ENCODE peak calls at places on chromosome 15, in seven cellular contexts. One of them, this sample, is unnamed.

GRCh38 chr15:47570044-47570443 is 147.3 kb upstream of the SEMA6D start:
- DNase-seq in tibial nerve: no peak
- DNase-seq in kidney: no peak
- DNase-seq in mesothelial cell of epicardium: no peak
- DNase-seq in lower lobe of right lung: no peak
- DNase-seq in fibroblast of pulmonary artery: no peak
- DNase-seq in IMR-90: no peak
- DNase-seq in this sample: no peak

GRCh38 chr15:64842986-64843561 is 1.4 kb downstream of the PLEKHO2 start:
- DNase-seq in IMR-90: peak
- DNase-seq in tibial nerve: peak
- DNase-seq in kidney: no peak
- DNase-seq in fibroblast of pulmonary artery: peak
- DNase-seq in lower lobe of right lung: peak
- DNase-seq in mesothelial cell of epicardium: no peak
- DNase-seq in this sample: peak

GRCh38 chr15:98800437-98801233 is 152.3 kb downstream of the IGF1R start:
- DNase-seq in fibroblast of pulmonary artery: peak
- DNase-seq in tibial nerve: no peak
- DNase-seq in lower lobe of right lung: no peak
- DNase-seq in IMR-90: peak
- DNase-seq in kidney: peak
- DNase-seq in mesothelial cell of epicardium: no peak
- DNase-seq in this sample: no peak

GRCh38 chr15:49877117-49877860 is 241.7 kb downstream of the ATP8B4 start:
- DNase-seq in lower lobe of right lung: no peak
- DNase-seq in tibial nerve: no peak
- DNase-seq in IMR-90: peak
- DNase-seq in kidney: no peak
- DNase-seq in fibroblast of pulmonary artery: peak
- DNase-seq in mesothelial cell of epicardium: no peak
- DNase-seq in this sample: no peak

GRCh38 chr15:31867536-31868442 is 162.5 kb upstream of the CHRNA7 start:
- DNase-seq in mesothelial cell of epicardium: no peak
- DNase-seq in tibial nerve: no peak
- DNase-seq in lower lobe of right lung: peak
- DNase-seq in fibroblast of pulmonary artery: peak
- DNase-seq in kidney: no peak
- DNase-seq in IMR-90: peak
- DNase-seq in this sample: no peak

GRCh38 chr15:31499236-31499952 is 172.8 kb downstream of the KLF13 start:
- DNase-seq in kidney: no peak
- DNase-seq in mesothelial cell of epicardium: no peak
- DNase-seq in tibial nerve: no peak
- DNase-seq in lower lobe of right lung: no peak
- DNase-seq in IMR-90: no peak
- DNase-seq in fibroblast of pulmonary artery: no peak
- DNase-seq in this sample: no peak

GRCh38 chr15:83626171-83626802 is 27.6 kb upstream of the ADAMTSL3 start:
- DNase-seq in fibroblast of pulmonary artery: peak
- DNase-seq in tibial nerve: no peak
- DNase-seq in kidney: no peak
- DNase-seq in IMR-90: no peak
- DNase-seq in mesothelial cell of epicardium: no peak
- DNase-seq in lower lobe of right lung: no peak
- DNase-seq in this sample: no peak

GRCh38 chr15:55281517-55282227 is 7.9 kb downstream of the RAB27A start:
- DNase-seq in lower lobe of right lung: no peak
- DNase-seq in tibial nerve: no peak
- DNase-seq in fibroblast of pulmonary artery: no peak
- DNase-seq in kidney: no peak
- DNase-seq in mesothelial cell of epicardium: no peak
- DNase-seq in IMR-90: no peak
- DNase-seq in this sample: no peak

GRCh38 chr15:77836116-77836798 is 203.5 kb upstream of the LINGO1 start:
- DNase-seq in IMR-90: peak
- DNase-seq in kidney: peak
- DNase-seq in lower lobe of right lung: no peak
- DNase-seq in mesothelial cell of epicardium: peak
- DNase-seq in tibial nerve: no peak
- DNase-seq in fibroblast of pulmonary artery: peak
- DNase-seq in this sample: no peak

GRCh38 chr15:83940136-83940535 is 286.2 kb downstream of the ADAMTSL3 start:
- DNase-seq in lower lobe of right lung: no peak
- DNase-seq in mesothelial cell of epicardium: no peak
- DNase-seq in tibial nerve: no peak
- DNase-seq in kidney: no peak
- DNase-seq in IMR-90: no peak
- DNase-seq in fibroblast of pulmonary artery: no peak
- DNase-seq in this sample: no peak

GRCh38 chr15:91408476-91409076 is 308.5 kb downstream of the SV2B start:
- DNase-seq in lower lobe of right lung: no peak
- DNase-seq in kidney: no peak
- DNase-seq in mesothelial cell of epicardium: no peak
- DNase-seq in IMR-90: peak
- DNase-seq in fibroblast of pulmonary artery: peak
- DNase-seq in tibial nerve: no peak
- DNase-seq in this sample: no peak

GRCh38 chr15:74530771-74531143 is 10.3 kb upstream of the ARID3B start:
- DNase-seq in mesothelial cell of epicardium: no peak
- DNase-seq in kidney: no peak
- DNase-seq in lower lobe of right lung: no peak
- DNase-seq in fibroblast of pulmonary artery: no peak
- DNase-seq in IMR-90: no peak
- DNase-seq in tibial nerve: no peak
- DNase-seq in this sample: no peak

GRCh38 chr15:91291673-91292072 is 191.6 kb downstream of the SV2B start:
- DNase-seq in kidney: no peak
- DNase-seq in tibial nerve: no peak
- DNase-seq in fibroblast of pulmonary artery: peak
- DNase-seq in IMR-90: peak
- DNase-seq in mesothelial cell of epicardium: no peak
- DNase-seq in lower lobe of right lung: no peak
- DNase-seq in this sample: peak

GRCh38 chr15:65072027-65072426 is 4.2 kb upstream of the RASL12 start:
- DNase-seq in kidney: no peak
- DNase-seq in mesothelial cell of epicardium: no peak
- DNase-seq in tibial nerve: no peak
- DNase-seq in lower lobe of right lung: peak
- DNase-seq in IMR-90: peak
- DNase-seq in fibroblast of pulmonary artery: peak
- DNase-seq in this sample: no peak

GRCh38 chr15:99282129-99282528 is 30.8 kb downstream of the LRRC28 start:
- DNase-seq in fibroblast of pulmonary artery: no peak
- DNase-seq in kidney: no peak
- DNase-seq in lower lobe of right lung: no peak
- DNase-seq in mesothelial cell of epicardium: no peak
- DNase-seq in tibial nerve: no peak
- DNase-seq in IMR-90: no peak
- DNase-seq in this sample: no peak

GRCh38 chr15:72117448-72117697 is 577 bp downstream of the MYO9A start:
- DNase-seq in lower lobe of right lung: peak
- DNase-seq in fibroblast of pulmonary artery: peak
- DNase-seq in mesothelial cell of epicardium: peak
- DNase-seq in IMR-90: peak
- DNase-seq in kidney: peak
- DNase-seq in tibial nerve: peak
- DNase-seq in this sample: no peak

GRCh38 chr15:72923304-72923703 is 129.0 kb upstream of the NEO1 start:
- DNase-seq in mesothelial cell of epicardium: no peak
- DNase-seq in IMR-90: no peak
- DNase-seq in lower lobe of right lung: no peak
- DNase-seq in kidney: no peak
- DNase-seq in tibial nerve: no peak
- DNase-seq in fibroblast of pulmonary artery: no peak
- DNase-seq in this sample: no peak

DNA sequence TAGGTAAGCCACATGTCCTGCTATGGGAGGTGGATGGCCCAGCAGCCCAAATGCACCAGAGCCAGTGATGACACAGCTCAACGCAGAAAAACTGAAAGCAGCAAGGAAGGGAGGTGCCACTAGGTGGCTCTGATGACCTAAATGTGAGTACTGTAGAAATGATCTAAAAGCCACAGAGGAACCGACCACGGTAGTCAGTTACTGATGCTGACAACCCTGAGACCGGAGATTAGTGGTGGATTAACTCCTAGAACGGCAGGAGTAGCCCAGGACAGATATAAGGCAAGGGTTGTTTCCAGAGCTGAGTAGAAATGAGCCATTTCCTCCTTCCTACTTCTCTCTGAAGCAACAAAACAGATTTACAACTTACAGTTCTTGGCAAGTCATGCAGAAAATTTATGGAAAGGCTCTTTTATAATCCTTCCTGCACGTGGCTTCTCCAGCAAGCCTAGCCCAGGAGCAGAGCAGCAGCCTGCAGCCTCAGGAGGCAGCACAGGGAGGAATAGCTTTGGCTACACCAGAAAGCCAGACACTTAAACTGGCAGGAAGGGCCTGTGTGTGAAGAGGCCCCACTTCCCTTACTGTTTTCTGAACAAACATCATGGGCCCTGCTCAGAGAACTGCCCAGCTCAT is 13.1 kb downstream of the FBXL22 start:
- DNase-seq in lower lobe of right lung: peak
- DNase-seq in IMR-90: peak
- DNase-seq in mesothelial cell of epicardium: no peak
- DNase-seq in fibroblast of pulmonary artery: peak
- DNase-seq in tibial nerve: peak
- DNase-seq in kidney: no peak
- DNase-seq in this sample: no peak
- TF ChIP-seq CTCF in lower lobe of right lung: peak
- TF ChIP-seq CTCF in IMR-90: peak
- TF ChIP-seq CTCF in mesothelial cell of epicardium: peak
- TF ChIP-seq CTCF in fibroblast of pulmonary artery: peak
- TF ChIP-seq CTCF in tibial nerve: peak
- TF ChIP-seq CTCF in kidney: peak
- TF ChIP-seq CTCF in this sample: peak

DNA sequence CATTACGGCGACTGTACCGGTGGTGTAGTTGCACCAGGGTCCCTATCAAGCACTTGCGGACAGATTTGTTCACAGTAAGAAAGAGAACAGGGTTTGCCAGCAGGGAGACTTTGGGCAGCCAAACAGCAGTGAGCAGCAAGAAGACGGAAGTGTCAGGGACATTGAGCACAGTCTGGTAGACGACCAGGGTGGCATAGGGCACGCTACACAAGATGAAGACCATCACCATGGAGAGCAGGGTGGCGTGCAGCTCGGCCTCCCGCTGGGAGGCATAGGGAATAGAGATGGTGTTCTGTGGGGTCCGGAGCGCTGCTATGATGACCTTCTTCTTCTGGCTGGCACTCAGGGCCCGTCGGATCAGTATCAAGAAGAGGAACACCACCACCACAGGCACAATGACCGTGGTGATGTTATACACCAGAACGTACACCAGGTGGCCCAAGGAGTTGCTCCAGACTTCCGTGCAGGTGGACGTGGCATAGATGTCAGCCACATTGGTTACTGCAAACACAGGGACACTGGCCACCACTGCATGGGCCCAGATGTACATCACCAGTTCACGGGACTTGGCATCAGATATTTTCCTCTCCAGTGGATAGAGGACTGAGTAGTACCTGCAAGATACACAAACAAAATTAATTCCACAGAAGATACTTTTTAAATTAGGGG is 19.1 kb upstream of the FSIP1 start:
- DNase-seq in mesothelial cell of epicardium: no peak
- DNase-seq in kidney: no peak
- DNase-seq in IMR-90: no peak
- DNase-seq in fibroblast of pulmonary artery: peak
- DNase-seq in lower lobe of right lung: no peak
- DNase-seq in tibial nerve: no peak
- DNase-seq in this sample: no peak
- TF ChIP-seq CTCF in mesothelial cell of epicardium: peak
- TF ChIP-seq CTCF in kidney: peak
- TF ChIP-seq CTCF in IMR-90: peak
- TF ChIP-seq CTCF in fibroblast of pulmonary artery: peak
- TF ChIP-seq CTCF in lower lobe of right lung: peak
- TF ChIP-seq CTCF in tibial nerve: no peak
- TF ChIP-seq CTCF in this sample: peak

DNA sequence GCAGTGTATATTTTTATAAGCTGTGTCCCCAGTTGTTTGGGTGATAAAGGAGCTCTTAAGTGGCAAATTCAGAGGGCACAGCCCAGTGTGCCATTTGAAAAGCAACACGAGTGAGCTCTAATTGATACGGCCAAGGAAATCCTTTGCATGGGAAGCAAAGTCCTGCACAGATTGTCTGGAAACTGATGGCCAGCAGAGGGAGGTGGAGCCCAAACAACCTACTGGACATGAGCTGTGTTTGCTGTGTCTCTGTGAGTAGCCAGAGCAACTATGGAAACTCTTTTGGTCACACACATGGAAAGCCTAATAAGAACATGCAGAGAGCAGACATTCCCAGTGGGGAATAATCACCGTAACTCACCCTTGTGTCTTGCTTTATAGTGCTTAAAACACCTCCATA is 24.4 kb downstream of the ONECUT1 start:
- DNase-seq in mesothelial cell of epicardium: no peak
- DNase-seq in IMR-90: peak
- DNase-seq in kidney: no peak
- DNase-seq in fibroblast of pulmonary artery: peak
- DNase-seq in tibial nerve: no peak
- DNase-seq in lower lobe of right lung: no peak
- DNase-seq in this sample: no peak
- TF ChIP-seq CTCF in mesothelial cell of epicardium: no peak
- TF ChIP-seq CTCF in IMR-90: peak
- TF ChIP-seq CTCF in kidney: no peak
- TF ChIP-seq CTCF in fibroblast of pulmonary artery: peak
- TF ChIP-seq CTCF in tibial nerve: peak
- TF ChIP-seq CTCF in lower lobe of right lung: no peak
- TF ChIP-seq CTCF in this sample: peak

GRCh38 chr15:89494941-89495637 is 1.3 kb downstream of the RHCG start:
- DNase-seq in tibial nerve: no peak
- DNase-seq in IMR-90: no peak
- DNase-seq in kidney: peak
- DNase-seq in fibroblast of pulmonary artery: peak
- DNase-seq in mesothelial cell of epicardium: no peak
- DNase-seq in lower lobe of right lung: no peak
- DNase-seq in this sample: no peak
- TF ChIP-seq CTCF in tibial nerve: no peak
- TF ChIP-seq CTCF in IMR-90: peak
- TF ChIP-seq CTCF in kidney: peak
- TF ChIP-seq CTCF in fibroblast of pulmonary artery: peak
- TF ChIP-seq CTCF in mesothelial cell of epicardium: peak
- TF ChIP-seq CTCF in lower lobe of right lung: no peak
- TF ChIP-seq CTCF in this sample: peak

GRCh38 chr15:45253330-45253729 is 1.3 kb downstream of the SLC28A2 start:
- DNase-seq in fibroblast of pulmonary artery: no peak
- DNase-seq in IMR-90: no peak
- DNase-seq in mesothelial cell of epicardium: no peak
- DNase-seq in kidney: no peak
- DNase-seq in tibial nerve: no peak
- DNase-seq in lower lobe of right lung: no peak
- DNase-seq in this sample: no peak
- TF ChIP-seq CTCF in fibroblast of pulmonary artery: peak
- TF ChIP-seq CTCF in IMR-90: peak
- TF ChIP-seq CTCF in mesothelial cell of epicardium: peak
- TF ChIP-seq CTCF in kidney: no peak
- TF ChIP-seq CTCF in tibial nerve: no peak
- TF ChIP-seq CTCF in lower lobe of right lung: no peak
- TF ChIP-seq CTCF in this sample: peak

This sample was measured in CD14-positive monocyte.